ENCODE peak calls at places on chromosomes 4 and X, in four cellular contexts. C is activated B cell treated with CpG ODN at 0.5 μM for 24 hours, U is neural crest cell, V is bronchial epithelial cell. S is an unnamed sample.
A peak's percentile ranks its signal among the peaks of the same experiment; 100 is the strongest.

GRCh38 chrX:68830486-68831404 is 1.9 kb downstream of the EFNB1 start:
- DNase-seq in C (no peak), U (no peak), V (no peak), S (no peak)

GRCh38 chrX:148649145-148649645 is 148.8 kb downstream of the AFF2 start:
- DNase-seq in C (no peak), U (no peak), V (no peak), S (no peak)

GRCh38 chrX:68991691-68992345 is 163.0 kb downstream of the EFNB1 start:
- DNase-seq in C (no peak), U (no peak), V (no peak), S (no peak)

GRCh38 chrX:19647731-19648588 is 132.7 kb upstream of the MAP3K15 start:
- DNase-seq in C (no peak), U (no peak), V (peak; percentile 21), S (no peak)

GRCh38 chrX:68415289-68415688 is 18.0 kb downstream of the OPHN1 start:
- DNase-seq in C (no peak), U (no peak), V (no peak), S (no peak)

GRCh38 chrX:154374361-154375155 is at the start of gene FLNA:
- DNase-seq in C (peak; percentile 35), U (no peak), V (no peak), S (peak; percentile 53)

GRCh38 chrX:13346646-13347045 is 26.8 kb upstream of the ATXN3L start:
- DNase-seq in C (no peak), U (no peak), V (no peak), S (no peak)

GRCh38 chr4:41360911-41361830 is 104.4 kb downstream of the UCHL1 start:
- DNase-seq in C (no peak), U (peak; percentile 40), V (peak; percentile 25), S (peak; percentile 28)

GRCh38 chr4:74021617-74022016 is 16.9 kb downstream of the CXCL3 start:
- DNase-seq in C (no peak), U (no peak), V (no peak), S (no peak)

GRCh38 chr4:169756971-169757574 is 671 bp downstream of the HPF1 start:
- DNase-seq in C (no peak), U (no peak), V (no peak), S (no peak)

GRCh38 chrX:69317721-69318120 is 152.5 kb upstream of the PJA1 start:
- DNase-seq in C (no peak), U (no peak), V (no peak), S (no peak)

GRCh38 chrX:27878862-27879261 is 71.1 kb downstream of the MAGEB10 start:
- DNase-seq in C (no peak), U (no peak), V (no peak), S (no peak)

GRCh38 chr4:101419324-101420135 is 72.2 kb upstream of the PPP3CA start:
- DNase-seq in C (no peak), U (no peak), V (peak; percentile 9), S (peak; percentile 41)

GRCh38 chr4:143417679-143418403 is 81.2 kb downstream of the GAB1 start:
- DNase-seq in C (peak; percentile 35), U (no peak), V (no peak), S (no peak)

GRCh38 chr4:86451560-86452322 is 91.9 kb upstream of the MAPK10 start:
- DNase-seq in C (no peak), U (no peak), V (peak; percentile 82), S (peak; percentile 13)

GRCh38 chrX:68677998-68678397 is 30.5 kb downstream of the STARD8 start:
- DNase-seq in C (no peak), U (no peak), V (no peak), S (no peak)

GRCh38 chrX:15310117-15310516 is 5.3 kb downstream of the ASB11 start:
- DNase-seq in C (no peak), U (no peak), V (no peak), S (no peak)

GRCh38 chr4:78532046-78532445 is 19.5 kb upstream of the ANXA3 start:
- DNase-seq in C (no peak), U (no peak), V (peak; percentile 40), S (no peak)

GRCh38 chr4:80215449-80216052 is 18.2 kb downstream of the PRDM8 start:
- DNase-seq in C (no peak), U (no peak), V (peak; percentile 60), S (no peak)

GRCh38 chr4:54050214-54050904 is 14.0 kb downstream of the CHIC2 start:
- DNase-seq in C (no peak), U (no peak), V (peak; percentile 58), S (no peak)

GRCh38 chrX:124194209-124194608 is 138.3 kb upstream of the TEX13D start:
- DNase-seq in C (no peak), U (no peak), V (no peak), S (no peak)

GRCh38 chr4:44670466-44671199 is 7.6 kb upstream of the GUF1 start:
- DNase-seq in C (no peak), U (no peak), V (no peak), S (no peak)

GRCh38 chr4:51855270-51855669 is 12.3 kb downstream of the DCUN1D4 start:
- DNase-seq in C (no peak), U (no peak), V (no peak), S (no peak)

GRCh38 chr4:170662250-170662649 is 572.5 kb upstream of the AADAT start:
- DNase-seq in C (no peak), U (no peak), V (no peak), S (no peak)

GRCh38 chr4:107629318-107629717 is 90.7 kb downstream of the PAPSS1 start:
- DNase-seq in C (no peak), U (no peak), V (no peak), S (no peak)

GRCh38 chr4:150821641-150822040 is 193.4 kb downstream of the LRBA start:
- DNase-seq in C (no peak), U (no peak), V (no peak), S (no peak)

GRCh38 chr4:177583000-177583399 is 140.8 kb upstream of the AGA start:
- DNase-seq in C (no peak), U (no peak), V (peak; percentile 43), S (peak; percentile 7)

GRCh38 chr4:57460967-57461366 is 350.8 kb upstream of the IGFBP7 start:
- DNase-seq in C (no peak), U (no peak), V (no peak), S (no peak)

GRCh38 chrX:17328837-17329236 is 46.2 kb upstream of the NHS start:
- DNase-seq in C (no peak), U (no peak), V (no peak), S (no peak)

DNA sequence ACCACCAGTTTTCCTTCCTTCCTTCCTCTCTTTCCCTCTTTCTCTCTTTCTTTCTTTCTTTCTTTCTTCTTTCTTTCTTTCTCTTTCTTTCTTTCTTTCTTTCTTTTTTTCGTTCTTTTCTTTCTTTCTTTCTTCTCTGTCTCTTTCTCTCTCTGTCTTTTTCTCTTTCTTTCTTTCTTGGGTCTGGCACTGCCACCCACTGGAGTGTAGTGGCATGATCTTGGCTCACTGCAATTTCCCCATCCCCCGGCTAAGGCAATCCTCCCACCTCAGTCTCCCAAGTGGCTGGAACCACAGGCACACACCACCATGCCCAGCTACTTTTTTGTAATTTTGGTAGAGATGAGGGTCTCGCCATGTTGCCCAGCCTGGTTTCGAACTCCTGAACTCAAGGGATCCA is 51.6 kb upstream of the NHS start:
- DNase-seq in C (no peak), U (no peak), V (no peak), S (no peak)
- TF ChIP-seq CTCF in C (no peak), U (no peak), V (no peak), S (no peak)

GRCh38 chrX:93875621-93876282 is 201.7 kb downstream of the FAM133A start:
- DNase-seq in C (no peak), U (no peak), V (peak; percentile 0), S (no peak)

DNA sequence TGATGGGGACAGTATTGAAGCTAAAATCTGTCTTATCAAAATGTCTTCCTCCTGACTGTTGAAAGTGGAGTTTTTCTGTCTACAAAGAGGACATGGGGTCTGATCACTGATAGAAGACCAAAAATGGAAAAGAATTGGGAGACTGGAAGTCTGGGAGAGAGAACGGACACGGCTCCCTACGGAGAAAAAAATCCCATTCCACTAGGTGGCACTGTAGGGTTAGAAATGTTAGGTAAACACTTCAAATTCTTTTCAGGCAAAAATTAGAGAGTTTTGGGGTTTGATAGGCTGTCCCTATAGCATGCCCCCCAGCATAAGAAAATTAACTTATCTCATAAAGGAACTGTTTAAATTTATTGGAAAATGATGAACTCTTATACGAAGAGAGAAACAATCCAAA is 200.5 kb downstream of the FAM133A start:
- DNase-seq in C (no peak), U (peak; percentile 65), V (peak; percentile 1), S (no peak)
- TF ChIP-seq CTCF in C (no peak), U (peak; percentile 92), V (peak; percentile 32), S (no peak)

GRCh38 chrX:2967012-2967411 is 37.9 kb upstream of the ARSD start:
- DNase-seq in C (no peak), U (no peak), V (no peak), S (no peak)

GRCh38 chrX:2967584-2967983 is 38.4 kb upstream of the ARSD start:
- DNase-seq in C (no peak), U (no peak), V (no peak), S (no peak)

GRCh38 chrX:2965965-2966364 is 36.8 kb upstream of the ARSD start:
- DNase-seq in C (no peak), U (no peak), V (peak; percentile 34), S (no peak)

GRCh38 chrX:2969021-2969420 is 37.3 kb upstream of the ARSH start:
- DNase-seq in C (no peak), U (no peak), V (no peak), S (no peak)

GRCh38 chrX:2967998-2968909 is 38.1 kb upstream of the ARSH start:
- DNase-seq in C (no peak), U (peak; percentile 46), V (peak; percentile 30), S (peak; percentile 69)
- TF ChIP-seq CTCF in C (no peak), U (no peak), V (no peak), S (peak; percentile 2)

DNA sequence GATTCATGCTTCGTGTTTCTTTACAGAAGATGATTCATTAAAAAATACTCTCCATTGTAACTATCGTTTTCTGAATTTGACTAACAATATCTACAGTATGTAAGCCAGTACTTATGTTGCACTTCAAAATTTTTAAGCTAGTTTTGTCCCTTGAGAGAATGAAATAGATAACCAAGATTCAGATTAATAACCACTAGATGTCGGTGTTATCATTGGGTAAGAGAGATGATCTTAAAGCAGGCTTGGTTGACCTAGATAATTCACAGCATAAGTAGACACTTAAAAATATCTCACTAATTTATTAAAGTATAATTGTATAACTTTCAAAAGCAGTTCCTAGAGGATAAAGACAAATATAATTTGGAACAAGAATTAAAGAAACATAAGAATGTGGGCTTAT is 430.9 kb downstream of the C4orf33 start:
- DNase-seq in C (no peak), U (no peak), V (peak; percentile 41), S (no peak)
- TF ChIP-seq CTCF in C (no peak), U (no peak), V (peak; percentile 8), S (no peak)

DNA sequence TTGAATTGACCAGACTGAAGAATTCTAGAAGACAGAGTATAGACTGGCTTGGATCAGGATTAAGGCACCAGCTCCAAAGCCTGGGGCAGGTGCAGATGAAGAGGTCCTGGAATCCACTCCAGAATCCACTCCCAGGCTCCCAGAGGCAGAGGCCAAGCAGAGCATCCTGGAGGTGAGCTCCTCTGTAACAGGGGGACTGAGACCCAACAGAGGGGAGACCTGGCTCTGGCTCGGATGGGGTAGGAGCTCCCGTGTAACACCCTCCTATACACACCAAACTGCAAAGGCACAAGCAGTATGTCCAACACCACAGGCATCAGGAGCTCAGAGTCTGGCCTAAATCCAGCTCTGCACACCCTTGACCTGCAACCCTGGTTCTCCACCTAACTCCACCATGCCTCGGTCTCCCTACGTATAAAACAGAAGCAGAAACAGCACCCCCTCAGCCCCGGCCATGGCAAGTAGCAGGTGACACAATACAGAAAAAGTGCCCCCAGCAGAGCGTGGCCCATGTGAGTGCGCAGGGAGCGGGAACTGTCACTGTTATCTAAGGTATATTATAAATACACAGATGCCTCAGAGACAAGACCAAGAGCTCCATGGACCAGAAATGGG is 14.9 kb downstream of the RNF212 start:
- DNase-seq in C (no peak), U (no peak), V (no peak), S (no peak)
- TF ChIP-seq CTCF in C (no peak), U (no peak), V (no peak), S (no peak)

GRCh38 chrX:40580537-40581332 is at the start of gene ATP6AP2:
- DNase-seq in C (peak; percentile 71), U (peak; percentile 76), V (peak; percentile 86), S (peak; percentile 94)
- TF ChIP-seq CTCF in C (no peak), U (no peak), V (no peak), S (no peak)